ENCODE peak calls at places on chromosome X, in nine cellular contexts. W, M, E, O, X, F, U, J and Z are unnamed samples.
A peak's percentile ranks its signal among the peaks of the same experiment; 100 is the strongest.

GRCh38 chrX:23127586-23127985 is 127.8 kb downstream of the DDX53 start:
- DNase-seq in W (no peak), M (no peak), E (peak; percentile 5), O (no peak), X (no peak), F (no peak), U (no peak), J (no peak), Z (no peak)

GRCh38 chrX:150696836-150697235 is 3.6 kb downstream of the MTMR1 start:
- DNase-seq in W (no peak), M (no peak), E (no peak), O (no peak), X (no peak), F (no peak), U (peak; percentile 81), J (no peak), Z (no peak)

GRCh38 chrX:119758682-119759332 is 419 bp downstream of the SOWAHD start:
- DNase-seq in W (peak; percentile 43), M (peak; percentile 21), E (peak; percentile 22), O (no peak), X (no peak), F (no peak), U (peak; percentile 90), J (peak; percentile 32), Z (peak; percentile 67)

GRCh38 chrX:133881893-133882292 is 103.5 kb downstream of the GPC3 start:
- DNase-seq in W (no peak), M (no peak), E (peak; percentile 92), O (no peak), X (no peak), F (no peak), U (no peak), J (no peak), Z (no peak)

GRCh38 chrX:152641256-152641875 is 3.7 kb downstream of the GABRQ start:
- DNase-seq in W (no peak), M (no peak), E (peak; percentile 40), O (no peak), X (no peak), F (no peak), U (no peak), J (peak; percentile 97), Z (no peak)

GRCh38 chrX:48521353-48522243 is at the start of gene EBP:
- DNase-seq in W (peak; percentile 91), M (peak; percentile 86), E (peak; percentile 95), O (peak; percentile 92), X (peak; percentile 84), F (peak; percentile 88), U (peak; percentile 94), J (peak; percentile 99), Z (peak; percentile 95)

GRCh38 chrX:41799661-41800060 is 75.7 kb downstream of the GPR82 start:
- DNase-seq in W (no peak), M (no peak), E (no peak), O (no peak), X (no peak), F (no peak), U (no peak), J (no peak), Z (no peak)

GRCh38 chrX:129359269-129359668 is 164.0 kb downstream of the SMARCA1 start:
- DNase-seq in W (no peak), M (no peak), E (no peak), O (peak; percentile 8), X (peak; percentile 5), F (no peak), U (no peak), J (peak; percentile 60), Z (peak; percentile 27)

GRCh38 chrX:49106930-49107329 is 16.6 kb downstream of the GPKOW start:
- DNase-seq in W (no peak), M (peak; percentile 30), E (peak; percentile 33), O (peak; percentile 14), X (peak; percentile 54), F (no peak), U (no peak), J (peak; percentile 60), Z (peak; percentile 83)

GRCh38 chrX:152072236-152072635 is 66.1 kb downstream of the MAGEA10 start:
- DNase-seq in W (no peak), M (no peak), E (no peak), O (peak; percentile 78), X (peak; percentile 0), F (no peak), U (no peak), J (no peak), Z (no peak)

GRCh38 chrX:24553016-24553415 is 87.9 kb downstream of the PDK3 start:
- DNase-seq in W (no peak), M (no peak), E (no peak), O (no peak), X (no peak), F (no peak), U (no peak), J (no peak), Z (no peak)

GRCh38 chrX:78182881-78183280 is 43.4 kb upstream of the TAF9B start:
- DNase-seq in W (no peak), M (no peak), E (no peak), O (no peak), X (no peak), F (no peak), U (no peak), J (no peak), Z (no peak)

GRCh38 chrX:70262952-70263567 is 3.1 kb upstream of the P2RY4 start:
- DNase-seq in W (no peak), M (peak; percentile 60), E (peak; percentile 74), O (peak; percentile 36), X (peak; percentile 23), F (no peak), U (no peak), J (peak; percentile 81), Z (no peak)

GRCh38 chrX:124699876-124700275 is 353.5 kb downstream of the SH2D1A start:
- DNase-seq in W (no peak), M (no peak), E (no peak), O (no peak), X (no peak), F (no peak), U (no peak), J (no peak), Z (no peak)

GRCh38 chrX:107146670-107147069 is 28.0 kb upstream of the RBM41 start:
- DNase-seq in W (no peak), M (no peak), E (no peak), O (no peak), X (no peak), F (no peak), U (no peak), J (no peak), Z (no peak)

GRCh38 chrX:43450355-43450754 is 205.7 kb upstream of the MAOA start:
- DNase-seq in W (no peak), M (no peak), E (peak; percentile 57), O (no peak), X (no peak), F (no peak), U (no peak), J (no peak), Z (no peak)

GRCh38 chrX:133648594-133648993 is 233.3 kb upstream of the GPC4 start:
- DNase-seq in W (no peak), M (no peak), E (no peak), O (no peak), X (no peak), F (no peak), U (no peak), J (no peak), Z (peak; percentile 26)

GRCh38 chrX:131068945-131069719 is 11.0 kb downstream of the ARHGAP36 start:
- DNase-seq in W (no peak), M (peak; percentile 84), E (peak; percentile 86), O (peak; percentile 0), X (peak; percentile 10), F (no peak), U (no peak), J (peak; percentile 83), Z (peak; percentile 88)

GRCh38 chrX:135516376-135516775 is 4.1 kb upstream of the INTS6L start:
- DNase-seq in W (no peak), M (no peak), E (peak; percentile 60), O (no peak), X (no peak), F (no peak), U (no peak), J (peak; percentile 12), Z (no peak)

GRCh38 chrX:9770319-9770718 is 4.7 kb upstream of the GPR143 start:
- DNase-seq in W (no peak), M (no peak), E (peak; percentile 84), O (peak; percentile 46), X (no peak), F (no peak), U (no peak), J (peak; percentile 6), Z (no peak)

GRCh38 chrX:103254171-103254824 is 657 bp downstream of the TCEAL8 start:
- DNase-seq in W (peak; percentile 28), M (peak; percentile 59), E (peak; percentile 98), O (peak; percentile 0), X (peak; percentile 5), F (no peak), U (peak; percentile 86), J (peak; percentile 89), Z (no peak)

GRCh38 chrX:105114554-105115130 is 105.9 kb downstream of the TEX13A start:
- DNase-seq in W (no peak), M (no peak), E (no peak), O (no peak), X (no peak), F (no peak), U (no peak), J (no peak), Z (no peak)

GRCh38 chrX:13080128-13080795 is 35.8 kb upstream of the FAM9C start:
- DNase-seq in W (no peak), M (no peak), E (no peak), O (no peak), X (no peak), F (no peak), U (no peak), J (no peak), Z (no peak)

GRCh38 chrX:101370888-101371504 is 15.0 kb downstream of the BTK start:
- DNase-seq in W (no peak), M (no peak), E (no peak), O (no peak), X (no peak), F (no peak), U (no peak), J (no peak), Z (no peak)

GRCh38 chrX:40262641-40263560 is 165.1 kb upstream of the BCOR start:
- DNase-seq in W (no peak), M (no peak), E (peak; percentile 51), O (peak; percentile 41), X (peak; percentile 8), F (peak; percentile 75), U (peak; percentile 64), J (no peak), Z (peak; percentile 91)

GRCh38 chrX:42869011-42869410 is 91.0 kb upstream of the PPP1R2C start:
- DNase-seq in W (no peak), M (no peak), E (no peak), O (no peak), X (no peak), F (no peak), U (no peak), J (peak; percentile 20), Z (no peak)

GRCh38 chrX:48696301-48697181 is at the start of gene SUV39H1:
- DNase-seq in W (peak; percentile 86), M (peak; percentile 85), E (peak; percentile 89), O (peak; percentile 65), X (peak; percentile 71), F (peak; percentile 89), U (peak; percentile 96), J (peak; percentile 94), Z (peak; percentile 100)

GRCh38 chrX:49316085-49316484 is 5.8 kb upstream of the GAGE12J start:
- DNase-seq in W (no peak), M (no peak), E (no peak), O (no peak), X (no peak), F (no peak), U (no peak), J (no peak), Z (no peak)

GRCh38 chrX:54950730-54951375 is 30.2 kb downstream of the TRO start:
- DNase-seq in W (no peak), M (no peak), E (no peak), O (no peak), X (no peak), F (no peak), U (no peak), J (no peak), Z (no peak)

GRCh38 chrX:72273718-72274117 is 3.3 kb downstream of the RPS4X start:
- DNase-seq in W (no peak), M (no peak), E (no peak), O (peak; percentile 15), X (no peak), F (no peak), U (no peak), J (no peak), Z (no peak)

GRCh38 chrX:43805579-43805978 is 76.7 kb downstream of the MAOB start:
- DNase-seq in W (no peak), M (no peak), E (no peak), O (no peak), X (no peak), F (no peak), U (no peak), J (no peak), Z (no peak)